ENCODE peak calls at places on chromosomes 1 and 21, in ten cellular contexts. F, N, U, O, T, W, R, Z, M and V are unnamed samples. For H3K4me1, the result is how much of the 10 kb centered on the place peaks cover.

GRCh38 chr1:60622486-60622885 is 459.9 kb upstream of the NFIA start:
- DNase-seq in T (no peak), M (no peak), F (no peak), O (no peak), N (no peak), U (no peak), W (no peak), Z (no peak), R (no peak), V (no peak)

GRCh38 chr1:39484564-39484963 is 6.9 kb upstream of the BMP8A start:
- DNase-seq in W (no peak), M (no peak), Z (no peak), N (no peak), F (no peak), U (no peak), R (no peak), O (no peak), T (no peak), V (no peak)

GRCh38 chr21:38223893-38224540 is 32.8 kb upstream of the KCNJ15 start:
- DNase-seq in U (no peak), M (no peak), O (peak), W (peak), Z (no peak), T (no peak), N (no peak), R (no peak), F (peak), V (no peak)

GRCh38 chr1:223707270-223708000 is 4.9 kb upstream of the CAPN2 start:
- DNase-seq in Z (peak), W (peak), N (peak), T (peak), R (peak), M (peak), O (no peak), U (peak), F (no peak), V (peak)

GRCh38 chr1:234990328-234990675 is 138.3 kb downstream of the TOMM20 start:
- DNase-seq in U (no peak), R (no peak), W (no peak), F (no peak), M (no peak), O (no peak), N (no peak), T (no peak), Z (no peak), V (no peak)

GRCh38 chr1:94322696-94323095 is 85.3 kb upstream of the ARHGAP29 start:
- DNase-seq in M (no peak), T (no peak), F (no peak), O (no peak), R (no peak), W (no peak), Z (no peak), U (no peak), N (peak), V (no peak)

GRCh38 chr1:186978596-186979556 is 150.1 kb downstream of the PLA2G4A start:
- DNase-seq in T (no peak), Z (no peak), W (no peak), U (no peak), M (no peak), N (no peak), R (no peak), O (no peak), F (no peak), V (no peak)

GRCh38 chr21:30625449-30625848 is 5.0 kb downstream of the KRTAP20-4 start:
- DNase-seq in M (no peak), Z (no peak), N (no peak), T (no peak), R (no peak), U (no peak), F (no peak), W (no peak), O (no peak), V (no peak)

GRCh38 chr21:34988139-34988538 is 61.0 kb downstream of the RUNX1 start:
- DNase-seq in N (no peak), M (no peak), W (no peak), T (no peak), F (no peak), Z (no peak), R (no peak), U (no peak), O (no peak), V (no peak)

GRCh38 chr1:116417678-116418077 is 44.6 kb downstream of the ATP1A1 start:
- DNase-seq in O (no peak), M (no peak), W (no peak), F (no peak), Z (no peak), R (no peak), U (no peak), N (no peak), T (no peak), V (no peak)

GRCh38 chr1:116415699-116416533 is 42.9 kb downstream of the ATP1A1 start:
- DNase-seq in N (no peak), Z (no peak), O (peak), F (peak), R (no peak), T (peak), W (peak), U (peak), M (no peak), V (no peak)

GRCh38 chr1:116418091-116418830 is 45.2 kb downstream of the ATP1A1 start:
- DNase-seq in M (peak), T (peak), O (peak), U (peak), W (peak), R (peak), Z (peak), N (peak), F (peak), V (peak)

GRCh38 chr1:116415200-116415698 is 42.2 kb downstream of the ATP1A1 start:
- DNase-seq in O (no peak), M (no peak), U (no peak), F (no peak), R (no peak), T (no peak), W (no peak), N (no peak), Z (no peak), V (no peak)

DNA sequence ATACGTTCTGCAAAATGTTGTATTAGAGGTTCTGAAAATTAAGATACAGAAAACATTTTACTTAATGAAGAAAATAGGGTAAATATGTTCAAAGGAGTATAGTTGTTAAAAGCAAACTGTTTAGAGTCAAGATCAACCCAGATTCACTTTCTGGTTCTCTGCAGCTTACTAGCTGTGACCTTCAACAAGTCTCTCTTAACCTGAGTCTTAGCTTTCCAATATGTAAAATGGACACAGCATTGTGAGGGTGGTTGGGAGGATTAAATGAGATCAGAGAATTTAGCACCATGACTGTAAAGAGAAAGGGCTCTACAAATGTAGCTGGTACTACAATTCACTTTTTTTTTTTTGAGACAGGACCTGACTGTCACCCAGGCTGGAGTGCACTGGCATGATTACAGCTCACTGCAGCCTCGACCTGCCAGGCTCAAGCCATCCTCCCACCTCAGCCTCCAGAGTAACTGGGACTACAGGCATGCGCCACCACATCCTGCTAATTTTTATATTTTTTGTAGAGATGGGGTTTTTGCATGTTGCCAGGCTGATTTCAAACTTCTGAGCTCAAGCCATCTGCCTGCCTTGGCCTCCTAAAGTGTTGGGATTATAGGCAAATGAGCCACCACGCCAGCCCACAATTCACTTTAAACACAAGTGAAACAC is 43.9 kb downstream of the ATP1A1 start:
- DNase-seq in T (no peak), F (no peak), M (no peak), U (no peak), W (no peak), N (no peak), O (peak), Z (no peak), R (no peak), V (no peak)
- H3K4me1 ChIP-seq in T (under half), F (under half), M (under half), U (half or more), W (under half), N (under half), O (under half), Z (under half), R (under half), V (under half)

GRCh38 chr1:53087332-53088285 is 25.6 kb downstream of the PODN start:
- DNase-seq in T (peak), Z (no peak), F (peak), N (no peak), U (no peak), R (no peak), O (no peak), W (no peak), M (no peak), V (no peak)
- TF ChIP-seq CTCF in T (no peak), Z (no peak), F (peak), N (no peak), U (no peak), R (no peak), O (no peak), W (no peak), M (no peak), V (no peak)

DNA sequence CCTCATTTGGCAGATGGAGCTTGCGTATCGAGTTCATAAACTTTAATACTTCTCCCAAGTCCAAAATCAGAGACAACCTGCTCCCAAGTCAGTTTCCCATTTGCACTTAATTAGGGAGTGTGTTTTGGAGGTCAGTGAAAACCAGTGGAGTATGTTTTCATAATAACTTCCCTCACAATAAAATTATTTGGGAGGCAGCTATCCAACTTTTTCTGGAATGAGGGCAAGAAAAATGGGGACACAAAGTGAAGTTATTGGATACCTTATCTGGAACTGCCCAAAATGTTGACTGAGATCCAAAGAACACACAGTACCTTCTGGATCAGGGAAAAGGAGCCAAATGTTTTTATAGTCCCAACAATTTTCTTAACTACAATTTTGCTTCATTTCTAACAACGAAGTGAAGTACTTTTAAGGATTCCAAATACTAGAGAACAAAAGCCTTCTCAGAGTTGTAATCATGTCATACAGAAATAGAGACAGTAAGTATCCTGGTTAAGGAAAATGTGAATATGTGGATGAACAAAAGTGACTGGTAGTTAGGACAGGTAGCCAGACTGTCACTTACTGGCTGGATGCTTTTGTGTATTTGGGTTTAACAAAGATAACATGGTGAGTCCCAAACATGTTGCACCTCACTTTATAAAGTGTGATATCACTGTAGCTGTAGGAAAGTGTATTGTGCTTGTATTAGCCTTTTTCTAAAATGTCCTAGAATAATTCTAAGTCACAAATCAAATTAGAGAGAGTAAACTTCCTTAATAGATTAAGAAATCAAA is 325.0 kb downstream of the HLX start:
- DNase-seq in R (no peak), T (peak), F (no peak), W (no peak), Z (no peak), O (no peak), M (no peak), U (no peak), N (no peak), V (no peak)
- H3K27ac ChIP-seq in R (peak), T (no peak), F (no peak), W (no peak), Z (peak), O (no peak), M (no peak), U (peak), N (no peak), V (no peak)

DNA sequence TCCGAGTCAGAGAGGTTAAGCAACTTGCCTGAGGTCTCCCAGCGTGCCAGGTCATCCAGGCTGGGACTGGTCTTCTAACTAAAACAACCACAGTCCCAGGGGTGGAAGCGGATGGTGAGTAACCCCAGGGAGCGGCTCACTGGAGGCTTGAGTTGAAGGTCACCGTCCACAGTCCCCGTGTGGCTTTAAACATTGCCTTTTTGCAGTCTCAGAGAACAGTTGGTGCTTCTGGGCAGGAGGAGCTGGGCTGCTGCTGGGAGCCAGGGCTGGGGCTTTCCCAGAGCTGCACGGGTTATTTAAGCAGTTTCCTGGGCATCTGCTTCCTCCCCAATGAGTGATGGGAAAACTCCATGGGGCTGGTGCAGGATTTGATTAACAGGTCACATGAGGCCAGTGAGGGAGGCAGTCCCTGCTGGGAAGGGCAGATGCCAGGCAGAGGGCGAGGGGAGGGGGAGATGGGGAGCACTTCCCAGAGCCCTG is 12.3 kb downstream of the ARHGEF10L start:
- DNase-seq in O (no peak), M (no peak), R (peak), F (no peak), Z (no peak), T (no peak), U (peak), W (peak), N (peak), V (no peak)
- H3K4me1 ChIP-seq in O (under half), M (under half), R (half or more), F (under half), Z (under half), T (under half), U (under half), W (under half), N (half or more), V (under half)